ENCODE peak calls at places on chromosome 15, in nine cellular contexts. D, Q, J, E, R, M, O, T and S are unnamed samples.

GRCh38 chr15:81531141-81531592 is 157.2 kb upstream of the TMC3 start:
- DNase-seq in M (peak; percentile 54), O (no peak), D (no peak), T (no peak), R (no peak), Q (no peak), J (no peak), E (peak; percentile 46), S (peak; percentile 4)

GRCh38 chr15:50116477-50116876 is 2.6 kb downstream of the ATP8B4 start:
- DNase-seq in D (no peak), R (no peak), Q (no peak), M (peak; percentile 42), T (peak; percentile 41), O (no peak), J (no peak), E (peak; percentile 65), S (no peak)

GRCh38 chr15:98501632-98502031 is 146.7 kb upstream of the IGF1R start:
- DNase-seq in O (no peak), E (no peak), T (no peak), Q (no peak), M (no peak), D (no peak), J (no peak), R (no peak), S (no peak)

GRCh38 chr15:36925671-36926421 is 174.5 kb downstream of the MEIS2 start:
- DNase-seq in D (no peak), J (no peak), O (no peak), E (no peak), T (no peak), Q (no peak), M (no peak), R (no peak), S (no peak)

GRCh38 chr15:72271895-72272212 is 500 bp downstream of the PARP6 start:
- DNase-seq in O (no peak), D (no peak), M (peak; percentile 21), R (no peak), J (no peak), Q (no peak), E (peak; percentile 57), T (peak; percentile 6), S (no peak)

GRCh38 chr15:51342249-51342999 is 969 bp downstream of the GLDN start:
- DNase-seq in M (no peak), D (no peak), T (no peak), R (no peak), J (no peak), O (peak; percentile 53), Q (no peak), E (peak; percentile 23), S (no peak)

GRCh38 chr15:63405159-63405558 is 23.5 kb upstream of the CA12 start:
- DNase-seq in Q (no peak), T (no peak), D (no peak), R (no peak), O (no peak), E (no peak), J (no peak), M (no peak), S (no peak)

GRCh38 chr15:91412529-91412928 is 312.5 kb downstream of the SV2B start:
- DNase-seq in J (no peak), T (no peak), O (no peak), D (no peak), M (no peak), Q (no peak), E (no peak), R (no peak), S (no peak)

GRCh38 chr15:33612721-33613304 is 302.0 kb downstream of the RYR3 start:
- DNase-seq in D (no peak), J (no peak), R (no peak), M (no peak), T (no peak), Q (no peak), E (no peak), O (no peak), S (no peak)

GRCh38 chr15:78374436-78375393 is 34.6 kb downstream of the CRABP1 start:
- DNase-seq in O (no peak), R (no peak), M (no peak), D (peak; percentile 88), J (no peak), Q (peak; percentile 54), E (no peak), T (no peak), S (no peak)

GRCh38 chr15:28105793-28106192 is 6.7 kb upstream of the OCA2 start:
- DNase-seq in M (no peak), R (no peak), D (no peak), O (no peak), Q (no peak), T (no peak), J (no peak), E (no peak), S (no peak)

GRCh38 chr15:28105224-28105791 is 6.2 kb upstream of the OCA2 start:
- DNase-seq in D (no peak), R (no peak), J (no peak), Q (no peak), T (no peak), O (no peak), E (no peak), M (no peak), S (no peak)

GRCh38 chr15:28103831-28104230 is 4.7 kb upstream of the OCA2 start:
- DNase-seq in D (no peak), E (no peak), Q (no peak), R (no peak), M (no peak), T (no peak), O (no peak), J (no peak), S (no peak)

GRCh38 chr15:28103402-28103801 is 4.3 kb upstream of the OCA2 start:
- DNase-seq in M (no peak), T (no peak), J (no peak), O (no peak), Q (no peak), D (no peak), E (no peak), R (no peak), S (no peak)

GRCh38 chr15:28104326-28104725 is 5.2 kb upstream of the OCA2 start:
- DNase-seq in O (no peak), T (no peak), M (no peak), Q (no peak), E (no peak), J (no peak), R (no peak), D (no peak), S (no peak)
- H3K27me3 ChIP-seq in O (no peaks in the 10 kb centered on the region), T (no peaks in the 10 kb centered on the region), M (peaks cover 52% of the 10 kb centered on the region), Q (no peaks in the 10 kb centered on the region), E (peaks cover 87% of the 10 kb centered on the region), J (peaks cover 60% of the 10 kb centered on the region), R (peaks cover 14% of the 10 kb centered on the region), D (peaks cover 40% of the 10 kb centered on the region), S (no peaks in the 10 kb centered on the region)

GRCh38 chr15:57782731-57783130 is 76.2 kb downstream of the POLR2M start:
- DNase-seq in R (no peak), D (no peak), M (no peak), Q (no peak), O (no peak), J (no peak), T (no peak), E (no peak), S (no peak)
- H3K4me1 ChIP-seq in R (no peaks in the 10 kb centered on the region), D (no peaks in the 10 kb centered on the region), M (no peaks in the 10 kb centered on the region), Q (no peaks in the 10 kb centered on the region), O (no peaks in the 10 kb centered on the region), J (peaks cover 19% of the 10 kb centered on the region), T (peaks cover 21% of the 10 kb centered on the region), E (no peaks in the 10 kb centered on the region), S (no peaks in the 10 kb centered on the region)

GRCh38 chr15:73802336-73803105 is 49.4 kb upstream of the INSYN1 start:
- DNase-seq in Q (peak; percentile 93), R (no peak), T (no peak), M (no peak), D (no peak), O (peak; percentile 83), J (peak; percentile 64), E (no peak), S (peak; percentile 78)

GRCh38 chr15:73803806-73804205 is 50.7 kb upstream of the INSYN1 start:
- DNase-seq in R (no peak), D (no peak), O (no peak), M (no peak), E (no peak), Q (no peak), T (no peak), J (no peak), S (no peak)

GRCh38 chr15:73799466-73799865 is 46.3 kb upstream of the INSYN1 start:
- DNase-seq in E (no peak), R (no peak), J (no peak), M (no peak), Q (no peak), T (no peak), O (no peak), D (no peak), S (no peak)

GRCh38 chr15:73797366-73798158 is 44.4 kb upstream of the INSYN1 start:
- DNase-seq in M (no peak), Q (no peak), D (no peak), R (no peak), J (no peak), E (no peak), O (no peak), T (no peak), S (peak; percentile 74)

DNA sequence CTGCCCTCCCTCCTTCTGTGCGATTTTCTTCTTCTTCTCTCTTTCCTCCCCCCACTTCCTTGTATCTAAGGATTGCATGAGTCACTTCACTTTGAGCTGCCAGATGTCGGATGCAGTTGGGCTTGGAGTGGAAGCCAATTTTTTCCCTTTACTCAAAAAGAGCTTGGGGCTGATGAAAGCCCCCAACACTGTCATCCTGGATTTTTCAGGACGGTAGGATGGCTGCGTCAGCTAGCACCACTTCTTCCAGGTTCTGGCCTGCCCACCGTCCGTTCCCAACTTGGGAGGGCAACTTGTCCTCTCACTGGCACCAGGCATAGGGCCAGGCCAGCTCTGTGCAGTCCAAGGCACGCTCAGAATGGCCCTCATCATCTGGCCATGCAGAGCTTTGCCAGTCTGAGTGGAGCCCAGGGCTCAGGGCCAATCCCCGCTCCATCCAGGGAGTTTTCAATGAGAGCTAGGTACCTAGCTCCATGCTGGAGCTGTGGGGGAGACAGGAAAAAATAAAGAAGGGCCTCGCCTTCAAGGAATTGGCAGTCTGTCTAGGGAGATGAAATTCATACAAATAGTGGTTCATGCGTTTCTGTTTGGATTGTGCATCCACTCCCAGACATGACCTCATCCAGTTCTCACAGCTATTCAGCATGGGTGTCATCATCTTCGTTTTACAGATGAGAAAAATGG is 47.7 kb upstream of the INSYN1 start:
- DNase-seq in M (no peak), O (peak; percentile 93), J (peak; percentile 83), R (no peak), D (no peak), T (no peak), E (no peak), Q (peak; percentile 93), S (peak; percentile 96)
- H3K4me3 ChIP-seq in M (no peak overlapping the region), O (no peak overlapping the region), J (no peak overlapping the region), R (no peak overlapping the region), D (no peak overlapping the region), T (no peak overlapping the region), E (no peak overlapping the region), Q (no peak overlapping the region), S (no peak overlapping the region)

DNA sequence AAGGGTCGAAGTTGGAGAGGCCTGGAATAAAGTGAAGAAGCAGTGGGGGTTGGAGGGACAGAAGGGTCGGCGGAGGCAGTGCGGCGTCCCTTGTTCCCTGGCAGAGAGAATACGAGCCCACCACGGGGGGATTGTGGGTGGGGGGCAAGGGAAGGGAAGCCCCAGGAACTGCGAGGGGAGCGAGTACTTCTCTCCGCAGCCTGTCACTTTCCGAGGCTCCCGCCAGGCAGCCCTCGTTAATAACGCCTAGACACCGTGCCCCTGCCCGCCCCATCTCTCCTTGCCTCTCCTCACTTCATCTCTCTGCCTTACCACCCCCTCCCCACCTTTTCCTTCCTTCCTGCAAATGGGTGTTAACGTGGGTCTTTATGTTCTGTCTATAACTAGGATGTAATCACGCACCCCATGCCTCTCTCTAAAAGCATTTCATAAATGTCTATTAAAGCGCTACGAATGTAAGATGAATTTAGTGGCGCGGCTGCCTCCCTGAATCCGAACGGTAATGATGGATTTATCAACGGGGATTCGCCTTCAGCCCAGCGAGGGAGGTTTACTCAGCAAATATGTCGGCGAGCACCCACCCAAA is 13.7 kb downstream of the NR2F2 start:
- DNase-seq in O (no peak), Q (peak; percentile 63), J (no peak), T (no peak), M (no peak), R (no peak), D (no peak), E (peak; percentile 43), S (no peak)
- H3K27me3 ChIP-seq in O (no peaks in the 10 kb centered on the region), Q (no peaks in the 10 kb centered on the region), J (peaks cover 66% of the 10 kb centered on the region), T (no peaks in the 10 kb centered on the region), M (peaks cover 94% of the 10 kb centered on the region), R (peaks cover 56% of the 10 kb centered on the region), D (peaks cover 6% of the 10 kb centered on the region), E (peaks cover 15% of the 10 kb centered on the region), S (no peaks in the 10 kb centered on the region)